ENCODE peak calls at places on chromosomes 12 and 14, in ten cellular contexts. One of them, this sample, is unnamed.

GRCh38 chr14:100467939-100468338 is 119.3 kb downstream of the BEGAIN start:
- DNase-seq in suprapubic skin: no peak
- DNase-seq in fibroblast of lung: no peak
- DNase-seq in neuronal stem cell: no peak
- DNase-seq in pancreas: no peak
- DNase-seq in right cardiac atrium: no peak
- DNase-seq in neural progenitor cell: no peak
- DNase-seq in heart left ventricle: no peak
- DNase-seq in astrocyte: no peak
- DNase-seq in GM23248: no peak
- DNase-seq in this sample: no peak

GRCh38 chr12:27498159-27498558 is 25.8 kb upstream of the PPFIBP1 start:
- DNase-seq in suprapubic skin: no peak
- DNase-seq in fibroblast of lung: no peak
- DNase-seq in neuronal stem cell: no peak
- DNase-seq in pancreas: no peak
- DNase-seq in right cardiac atrium: no peak
- DNase-seq in neural progenitor cell: no peak
- DNase-seq in heart left ventricle: no peak
- DNase-seq in astrocyte: no peak
- DNase-seq in GM23248: no peak
- DNase-seq in this sample: no peak

GRCh38 chr12:25723921-25724491 is 170.9 kb upstream of the LMNTD1 start:
- DNase-seq in suprapubic skin: no peak
- DNase-seq in fibroblast of lung: peak; percentile 67
- DNase-seq in neuronal stem cell: no peak
- DNase-seq in pancreas: no peak
- DNase-seq in right cardiac atrium: no peak
- DNase-seq in neural progenitor cell: no peak
- DNase-seq in heart left ventricle: no peak
- DNase-seq in astrocyte: peak; percentile 82
- DNase-seq in GM23248: peak; percentile 72
- DNase-seq in this sample: no peak

GRCh38 chr12:132194056-132194455 is 49.8 kb downstream of the NOC4L start:
- DNase-seq in suprapubic skin: no peak
- DNase-seq in fibroblast of lung: no peak
- DNase-seq in neuronal stem cell: no peak
- DNase-seq in pancreas: no peak
- DNase-seq in right cardiac atrium: peak; percentile 33
- DNase-seq in neural progenitor cell: peak; percentile 44
- DNase-seq in heart left ventricle: peak; percentile 33
- DNase-seq in astrocyte: no peak
- DNase-seq in GM23248: peak; percentile 13
- DNase-seq in this sample: no peak

GRCh38 chr14:68824517-68825347 is 31.9 kb upstream of the ZFP36L1 start:
- DNase-seq in suprapubic skin: peak; percentile 88
- DNase-seq in fibroblast of lung: peak; percentile 69
- DNase-seq in neuronal stem cell: peak; percentile 66
- DNase-seq in pancreas: peak; percentile 81
- DNase-seq in right cardiac atrium: peak; percentile 95
- DNase-seq in neural progenitor cell: peak; percentile 90
- DNase-seq in heart left ventricle: peak; percentile 90
- DNase-seq in astrocyte: no peak
- DNase-seq in GM23248: peak; percentile 83
- DNase-seq in this sample: peak; percentile 88

GRCh38 chr14:61720302-61720677 is 25.0 kb downstream of the HIF1A start:
- DNase-seq in suprapubic skin: no peak
- DNase-seq in fibroblast of lung: no peak
- DNase-seq in neuronal stem cell: no peak
- DNase-seq in pancreas: no peak
- DNase-seq in right cardiac atrium: no peak
- DNase-seq in neural progenitor cell: no peak
- DNase-seq in heart left ventricle: no peak
- DNase-seq in astrocyte: peak; percentile 39
- DNase-seq in GM23248: peak; percentile 46
- DNase-seq in this sample: no peak

GRCh38 chr12:76407710-76408109 is 59.5 kb upstream of the BBS10 start:
- DNase-seq in suprapubic skin: no peak
- DNase-seq in fibroblast of lung: no peak
- DNase-seq in neuronal stem cell: no peak
- DNase-seq in pancreas: no peak
- DNase-seq in right cardiac atrium: no peak
- DNase-seq in neural progenitor cell: no peak
- DNase-seq in heart left ventricle: no peak
- DNase-seq in astrocyte: no peak
- DNase-seq in GM23248: no peak
- DNase-seq in this sample: no peak

GRCh38 chr14:104201063-104201462 is 62.7 kb downstream of the KIF26A start:
- DNase-seq in suprapubic skin: no peak
- DNase-seq in fibroblast of lung: no peak
- DNase-seq in neuronal stem cell: no peak
- DNase-seq in pancreas: no peak
- DNase-seq in right cardiac atrium: no peak
- DNase-seq in neural progenitor cell: no peak
- DNase-seq in heart left ventricle: no peak
- DNase-seq in astrocyte: no peak
- DNase-seq in GM23248: no peak
- DNase-seq in this sample: no peak

GRCh38 chr14:39430762-39431415 is 1.3 kb downstream of the FBXO33 start:
- DNase-seq in suprapubic skin: no peak
- DNase-seq in fibroblast of lung: peak; percentile 9
- DNase-seq in neuronal stem cell: no peak
- DNase-seq in pancreas: no peak
- DNase-seq in right cardiac atrium: no peak
- DNase-seq in neural progenitor cell: no peak
- DNase-seq in heart left ventricle: no peak
- DNase-seq in astrocyte: no peak
- DNase-seq in GM23248: peak; percentile 62
- DNase-seq in this sample: peak; percentile 16

GRCh38 chr14:103436533-103436932 is 51.3 kb downstream of the MARK3 start:
- DNase-seq in suprapubic skin: no peak
- DNase-seq in fibroblast of lung: peak; percentile 47
- DNase-seq in neuronal stem cell: no peak
- DNase-seq in pancreas: no peak
- DNase-seq in right cardiac atrium: no peak
- DNase-seq in neural progenitor cell: no peak
- DNase-seq in heart left ventricle: no peak
- DNase-seq in astrocyte: no peak
- DNase-seq in GM23248: peak; percentile 64
- DNase-seq in this sample: no peak

GRCh38 chr12:19196959-19197630 is 67.6 kb downstream of the PLEKHA5 start:
- DNase-seq in suprapubic skin: no peak
- DNase-seq in fibroblast of lung: peak; percentile 38
- DNase-seq in neuronal stem cell: no peak
- DNase-seq in pancreas: no peak
- DNase-seq in right cardiac atrium: no peak
- DNase-seq in neural progenitor cell: no peak
- DNase-seq in heart left ventricle: no peak
- DNase-seq in astrocyte: no peak
- DNase-seq in GM23248: no peak
- DNase-seq in this sample: no peak

GRCh38 chr12:19201653-19202052 is 72.1 kb downstream of the PLEKHA5 start:
- DNase-seq in suprapubic skin: no peak
- DNase-seq in fibroblast of lung: no peak
- DNase-seq in neuronal stem cell: no peak
- DNase-seq in pancreas: no peak
- DNase-seq in right cardiac atrium: no peak
- DNase-seq in neural progenitor cell: no peak
- DNase-seq in heart left ventricle: no peak
- DNase-seq in astrocyte: no peak
- DNase-seq in GM23248: peak; percentile 56
- DNase-seq in this sample: no peak

GRCh38 chr12:19198272-19198671 is 68.7 kb downstream of the PLEKHA5 start:
- DNase-seq in suprapubic skin: no peak
- DNase-seq in fibroblast of lung: peak; percentile 32
- DNase-seq in neuronal stem cell: no peak
- DNase-seq in pancreas: no peak
- DNase-seq in right cardiac atrium: no peak
- DNase-seq in neural progenitor cell: no peak
- DNase-seq in heart left ventricle: no peak
- DNase-seq in astrocyte: peak; percentile 82
- DNase-seq in GM23248: peak; percentile 73
- DNase-seq in this sample: no peak

GRCh38 chr12:19200261-19200660 is 70.7 kb downstream of the PLEKHA5 start:
- DNase-seq in suprapubic skin: no peak
- DNase-seq in fibroblast of lung: no peak
- DNase-seq in neuronal stem cell: no peak
- DNase-seq in pancreas: no peak
- DNase-seq in right cardiac atrium: no peak
- DNase-seq in neural progenitor cell: no peak
- DNase-seq in heart left ventricle: no peak
- DNase-seq in astrocyte: peak; percentile 71
- DNase-seq in GM23248: peak; percentile 79
- DNase-seq in this sample: no peak

DNA sequence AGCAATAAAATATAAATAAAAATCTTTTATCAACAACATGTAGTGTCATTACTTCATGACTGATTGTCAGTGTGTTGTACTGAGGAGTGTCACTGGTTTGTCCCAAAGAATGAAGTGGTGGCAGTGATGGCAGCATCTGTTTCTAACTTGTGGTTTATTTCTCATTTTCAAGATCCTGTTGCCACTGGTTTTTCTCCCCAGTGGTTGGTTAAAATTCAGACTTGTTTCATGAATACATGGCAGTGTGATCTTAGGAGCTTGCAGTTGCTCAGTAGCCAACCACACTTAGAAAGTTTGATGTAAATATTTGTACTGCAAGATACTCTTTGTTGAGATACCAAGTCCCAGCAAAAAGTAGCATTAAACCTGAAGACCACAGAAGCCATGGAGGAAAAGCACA is 69.8 kb downstream of the PLEKHA5 start:
- DNase-seq in suprapubic skin: no peak
- DNase-seq in fibroblast of lung: no peak
- DNase-seq in neuronal stem cell: no peak
- DNase-seq in pancreas: no peak
- DNase-seq in right cardiac atrium: no peak
- DNase-seq in neural progenitor cell: no peak
- DNase-seq in heart left ventricle: no peak
- DNase-seq in astrocyte: no peak
- DNase-seq in GM23248: no peak
- DNase-seq in this sample: no peak
- H3K4me3 ChIP-seq in suprapubic skin: no peak overlapping the region
- H3K4me3 ChIP-seq in fibroblast of lung: no peak overlapping the region
- H3K4me3 ChIP-seq in neuronal stem cell: no peak overlapping the region
- H3K4me3 ChIP-seq in pancreas: no peak overlapping the region
- H3K4me3 ChIP-seq in right cardiac atrium: no peak overlapping the region
- H3K4me3 ChIP-seq in neural progenitor cell: no peak overlapping the region
- H3K4me3 ChIP-seq in heart left ventricle: no peak overlapping the region
- H3K4me3 ChIP-seq in astrocyte: no peak overlapping the region
- H3K4me3 ChIP-seq in GM23248: no peak overlapping the region
- H3K4me3 ChIP-seq in this sample: no peak overlapping the region

DNA sequence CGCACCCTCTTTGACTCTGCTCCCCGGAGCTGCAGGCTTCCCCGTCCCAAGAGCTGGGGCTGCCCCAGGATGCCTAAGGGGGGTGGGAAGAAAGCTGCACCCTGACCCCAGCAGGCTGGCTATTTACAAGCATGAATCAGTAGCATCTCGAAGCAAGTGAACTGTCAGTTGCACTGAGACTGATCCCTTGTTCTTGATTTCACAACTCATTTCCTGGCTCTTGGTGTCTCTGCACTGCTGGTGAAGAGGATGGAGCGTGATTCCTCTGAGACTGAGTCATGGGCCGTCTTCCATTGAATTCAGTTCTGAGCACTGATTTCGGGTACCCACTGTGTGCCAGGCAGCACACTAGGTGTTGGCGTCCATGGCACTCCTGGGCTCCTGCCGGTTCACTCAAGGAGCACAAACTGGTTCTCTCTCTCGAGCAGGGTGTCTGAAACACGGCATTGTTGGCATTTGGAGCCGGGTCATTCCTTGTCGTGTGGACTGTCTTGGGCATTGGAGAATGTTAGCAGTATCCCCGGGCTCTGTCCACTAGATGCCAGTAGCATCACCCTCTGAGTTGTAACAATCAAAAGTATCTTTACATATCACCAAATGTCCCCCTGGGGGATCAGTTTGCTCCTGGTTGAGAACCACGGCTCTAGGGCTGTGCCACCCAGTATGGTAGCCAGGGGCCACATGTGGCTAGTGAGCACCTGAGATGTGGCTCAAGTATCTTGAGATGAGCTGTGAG is 86.9 kb downstream of the RIN3 start:
- DNase-seq in suprapubic skin: no peak
- DNase-seq in fibroblast of lung: peak; percentile 81
- DNase-seq in neuronal stem cell: no peak
- DNase-seq in pancreas: no peak
- DNase-seq in right cardiac atrium: no peak
- DNase-seq in neural progenitor cell: no peak
- DNase-seq in heart left ventricle: no peak
- DNase-seq in astrocyte: peak; percentile 74
- DNase-seq in GM23248: peak; percentile 89
- DNase-seq in this sample: no peak
- H3K4me1 ChIP-seq in suprapubic skin: peaks cover 4% of the 10 kb centered on the region
- H3K4me1 ChIP-seq in fibroblast of lung: peaks cover 20% of the 10 kb centered on the region
- H3K4me1 ChIP-seq in neuronal stem cell: peaks cover 6% of the 10 kb centered on the region
- H3K4me1 ChIP-seq in pancreas: no peaks in the 10 kb centered on the region
- H3K4me1 ChIP-seq in right cardiac atrium: peaks cover 4% of the 10 kb centered on the region
- H3K4me1 ChIP-seq in neural progenitor cell: peaks cover 6% of the 10 kb centered on the region
- H3K4me1 ChIP-seq in heart left ventricle: peaks cover 31% of the 10 kb centered on the region
- H3K4me1 ChIP-seq in astrocyte: peaks cover 19% of the 10 kb centered on the region
- H3K4me1 ChIP-seq in GM23248: peaks cover 14% of the 10 kb centered on the region
- H3K4me1 ChIP-seq in this sample: peaks cover 7% of the 10 kb centered on the region

DNA sequence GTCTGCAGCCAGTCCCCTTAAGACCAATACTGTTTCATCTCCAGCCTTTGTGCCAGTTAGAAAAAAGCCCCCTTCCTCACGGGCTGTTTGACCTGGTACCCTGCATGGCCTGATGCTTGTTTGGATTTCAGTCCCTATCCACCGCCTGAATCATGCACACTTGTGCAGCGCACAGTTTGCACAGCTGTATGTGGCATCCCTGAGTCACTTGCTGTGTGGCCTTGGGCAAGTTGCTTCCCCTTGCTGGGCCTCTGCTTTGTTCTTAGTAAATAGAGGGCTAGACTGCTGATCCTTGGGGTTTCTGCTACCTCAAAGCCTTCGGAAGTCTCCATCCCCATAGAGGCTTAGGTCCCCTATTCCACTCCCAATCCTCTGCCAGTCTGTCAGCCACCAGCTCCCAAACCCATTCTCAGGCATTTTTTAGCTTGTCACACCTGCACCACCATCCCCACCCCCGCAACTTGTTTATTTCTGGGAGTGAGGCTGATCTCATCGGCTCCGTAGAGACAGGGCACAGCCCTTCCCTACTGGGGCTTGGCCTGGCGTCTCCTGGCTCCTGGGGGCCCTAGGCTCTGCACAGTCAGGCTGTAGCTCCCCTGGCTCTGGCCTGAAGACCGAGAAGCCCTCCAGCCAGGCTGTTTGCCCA is 8.8 kb downstream of the KRT80 start:
- DNase-seq in suprapubic skin: no peak
- DNase-seq in fibroblast of lung: no peak
- DNase-seq in neuronal stem cell: no peak
- DNase-seq in pancreas: no peak
- DNase-seq in right cardiac atrium: peak; percentile 22
- DNase-seq in neural progenitor cell: no peak
- DNase-seq in heart left ventricle: peak; percentile 33
- DNase-seq in astrocyte: no peak
- DNase-seq in GM23248: no peak
- DNase-seq in this sample: no peak
- H3K27ac ChIP-seq in suprapubic skin: peak overlapping the region; percentile 85
- H3K27ac ChIP-seq in fibroblast of lung: no peak overlapping the region
- H3K27ac ChIP-seq in neuronal stem cell: no peak overlapping the region
- H3K27ac ChIP-seq in pancreas: no peak overlapping the region
- H3K27ac ChIP-seq in right cardiac atrium: no peak overlapping the region
- H3K27ac ChIP-seq in neural progenitor cell: no peak overlapping the region
- H3K27ac ChIP-seq in heart left ventricle: no peak overlapping the region
- H3K27ac ChIP-seq in astrocyte: no peak overlapping the region
- H3K27ac ChIP-seq in GM23248: no peak overlapping the region
- H3K27ac ChIP-seq in this sample: no peak overlapping the region

GRCh38 chr14:106846218-106846617 is 1319.8 kb downstream of the TMEM121 start:
- DNase-seq in suprapubic skin: no peak
- DNase-seq in fibroblast of lung: no peak
- DNase-seq in neuronal stem cell: no peak
- DNase-seq in pancreas: no peak
- DNase-seq in right cardiac atrium: no peak
- DNase-seq in neural progenitor cell: no peak
- DNase-seq in heart left ventricle: no peak
- DNase-seq in astrocyte: no peak
- DNase-seq in GM23248: no peak
- DNase-seq in this sample: no peak
- H3K4me3 ChIP-seq in suprapubic skin: peak overlapping the region; percentile 44
- H3K4me3 ChIP-seq in fibroblast of lung: no peak overlapping the region
- H3K4me3 ChIP-seq in neuronal stem cell: no peak overlapping the region
- H3K4me3 ChIP-seq in pancreas: no peak overlapping the region
- H3K4me3 ChIP-seq in right cardiac atrium: no peak overlapping the region
- H3K4me3 ChIP-seq in neural progenitor cell: no peak overlapping the region
- H3K4me3 ChIP-seq in heart left ventricle: no peak overlapping the region
- H3K4me3 ChIP-seq in astrocyte: no peak overlapping the region
- H3K4me3 ChIP-seq in GM23248: no peak overlapping the region
- H3K4me3 ChIP-seq in this sample: no peak overlapping the region